ENCODE peak calls at places on chromosomes 7 and 10, in four cellular contexts. R is spleen, C is fibroblast of lung, D is left ventricle myocardium inferior. H is an unnamed sample.

GRCh38 chr10:12397147-12397896 is 48.0 kb downstream of the CAMK1D start:
- DNase-seq in R (no peak), D (no peak), C (no peak), H (no peak)

GRCh38 chr10:6912929-6913328 is 332.9 kb upstream of the PRKCQ start:
- DNase-seq in R (no peak), D (no peak), C (peak; percentile 54), H (no peak)

GRCh38 chr10:78533776-78534175 is 500.1 kb downstream of the RPS24 start:
- DNase-seq in R (no peak), D (no peak), C (no peak), H (no peak)

GRCh38 chr7:140512317-140513000 is 33.2 kb upstream of the MKRN1 start:
- DNase-seq in C (no peak), D (peak; percentile 48), R (no peak), H (peak; percentile 57)

GRCh38 chr7:158097511-158098124 is 490.0 kb downstream of the PTPRN2 start:
- DNase-seq in C (no peak), R (peak; percentile 48), D (no peak), H (no peak)

GRCh38 chr10:24255907-24256306 is 47.0 kb downstream of the KIAA1217 start:
- DNase-seq in C (no peak), R (no peak), D (peak; percentile 40), H (no peak)

GRCh38 chr7:40072268-40072667 is 62.2 kb downstream of the MPLKIP start:
- DNase-seq in R (no peak), D (no peak), C (no peak), H (no peak)

GRCh38 chr10:5297996-5298395 is 66.8 kb upstream of the UCN3 start:
- DNase-seq in R (no peak), C (no peak), D (no peak), H (no peak)

GRCh38 chr10:112775892-112776679 is 174.0 kb upstream of the TCF7L2 start:
- DNase-seq in R (no peak), D (no peak), C (no peak), H (no peak)

GRCh38 chr10:43237631-43238446 is 29.0 kb downstream of the RASGEF1A start:
- DNase-seq in D (no peak), C (no peak), R (peak; percentile 51), H (peak; percentile 34)

GRCh38 chr7:72170489-72170888 is 241.6 kb downstream of the CALN1 start:
- DNase-seq in D (no peak), R (no peak), C (no peak), H (no peak)

GRCh38 chr7:129262333-129262732 is 37.5 kb downstream of the AHCYL2 start:
- DNase-seq in R (no peak), C (peak; percentile 15), D (no peak), H (no peak)

GRCh38 chr7:84949067-84949466 is 237.8 kb downstream of the SEMA3D start:
- DNase-seq in R (no peak), D (no peak), C (peak; percentile 14), H (no peak)

GRCh38 chr7:71984348-71984747 is 427.8 kb downstream of the CALN1 start:
- DNase-seq in D (no peak), R (no peak), C (no peak), H (no peak)

GRCh38 chr10:106338486-106338885 is 826.0 kb downstream of the SORCS1 start:
- DNase-seq in C (no peak), D (no peak), R (no peak), H (no peak)

GRCh38 chr10:74705361-74705980 is 120.9 kb upstream of the KAT6B start:
- DNase-seq in C (no peak), D (no peak), R (no peak), H (no peak)

GRCh38 chr7:148706368-148706767 is 7.7 kb downstream of the CUL1 start:
- DNase-seq in R (no peak), D (no peak), C (no peak), H (no peak)

DNA sequence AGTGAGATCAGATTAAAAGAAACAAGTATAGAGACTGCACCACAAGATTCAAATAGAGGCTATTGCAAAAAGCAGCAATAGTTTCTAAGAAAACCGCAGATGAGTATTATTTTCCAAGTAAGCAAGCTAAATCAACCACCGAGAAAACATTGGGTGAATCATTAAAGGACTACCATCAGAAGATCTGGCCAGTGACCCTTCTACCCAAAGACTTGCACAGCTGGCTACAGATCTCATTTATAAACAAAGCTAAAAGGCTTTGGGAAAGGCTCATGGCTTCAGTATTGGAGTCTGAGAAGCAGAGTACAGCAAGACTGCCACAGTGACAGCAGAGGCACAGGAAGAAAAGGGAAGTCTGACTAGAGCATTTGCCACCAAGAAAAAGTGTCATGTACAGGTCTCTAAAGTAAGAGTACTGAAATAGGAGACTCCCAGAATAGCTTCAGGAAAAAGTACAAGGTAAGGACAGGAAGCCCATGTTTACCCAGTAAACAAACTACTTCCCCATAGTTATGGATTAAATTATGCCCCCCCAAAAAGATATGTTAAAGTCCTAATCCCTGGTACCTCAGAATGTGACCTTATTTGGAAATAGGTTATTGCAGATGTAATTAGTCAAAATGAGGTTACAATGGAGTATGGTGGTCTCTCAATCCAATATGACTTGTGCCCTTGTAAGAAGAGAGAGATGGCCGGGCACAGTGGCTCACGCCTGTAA is 19.0 kb downstream of the STEAP1 start:
- DNase-seq in D (no peak), R (no peak), C (peak; percentile 7), H (no peak)
- H3K27ac ChIP-seq in D (no peak overlapping the region), R (no peak overlapping the region), C (peak overlapping the region; percentile 31), H (no peak overlapping the region)

GRCh38 chr7:135811513-135811912 is 62.9 kb upstream of the FAM180A start:
- DNase-seq in R (no peak), D (no peak), C (peak; percentile 14), H (no peak)
- H3K4me1 ChIP-seq in R (no peaks in the 10 kb centered on the region), D (peaks cover 18% of the 10 kb centered on the region), C (no peaks in the 10 kb centered on the region), H (no peaks in the 10 kb centered on the region)

DNA sequence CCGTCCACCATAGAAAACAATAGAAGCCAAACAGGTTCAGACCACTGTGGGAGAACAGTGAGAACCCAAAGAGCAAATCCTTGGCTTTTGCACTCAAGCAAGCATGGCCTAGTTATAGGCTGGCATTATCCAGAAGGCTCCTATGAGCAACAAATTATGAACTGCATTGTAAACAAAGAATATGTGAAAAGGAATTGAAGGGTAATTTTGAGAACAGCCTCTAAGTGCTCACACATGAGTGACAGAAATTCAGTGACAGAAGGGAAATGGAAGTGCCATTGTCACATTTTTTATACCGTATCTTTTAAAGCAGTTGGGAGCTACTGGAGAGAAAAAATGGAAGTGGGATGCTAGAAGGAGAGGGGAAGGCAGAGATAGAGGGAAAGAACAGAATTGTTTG is 114.2 kb downstream of the MACC1 start:
- DNase-seq in R (no peak), C (no peak), D (no peak), H (no peak)
- H3K4me3 ChIP-seq in R (no peak overlapping the region), C (no peak overlapping the region), D (no peak overlapping the region), H (no peak overlapping the region)

DNA sequence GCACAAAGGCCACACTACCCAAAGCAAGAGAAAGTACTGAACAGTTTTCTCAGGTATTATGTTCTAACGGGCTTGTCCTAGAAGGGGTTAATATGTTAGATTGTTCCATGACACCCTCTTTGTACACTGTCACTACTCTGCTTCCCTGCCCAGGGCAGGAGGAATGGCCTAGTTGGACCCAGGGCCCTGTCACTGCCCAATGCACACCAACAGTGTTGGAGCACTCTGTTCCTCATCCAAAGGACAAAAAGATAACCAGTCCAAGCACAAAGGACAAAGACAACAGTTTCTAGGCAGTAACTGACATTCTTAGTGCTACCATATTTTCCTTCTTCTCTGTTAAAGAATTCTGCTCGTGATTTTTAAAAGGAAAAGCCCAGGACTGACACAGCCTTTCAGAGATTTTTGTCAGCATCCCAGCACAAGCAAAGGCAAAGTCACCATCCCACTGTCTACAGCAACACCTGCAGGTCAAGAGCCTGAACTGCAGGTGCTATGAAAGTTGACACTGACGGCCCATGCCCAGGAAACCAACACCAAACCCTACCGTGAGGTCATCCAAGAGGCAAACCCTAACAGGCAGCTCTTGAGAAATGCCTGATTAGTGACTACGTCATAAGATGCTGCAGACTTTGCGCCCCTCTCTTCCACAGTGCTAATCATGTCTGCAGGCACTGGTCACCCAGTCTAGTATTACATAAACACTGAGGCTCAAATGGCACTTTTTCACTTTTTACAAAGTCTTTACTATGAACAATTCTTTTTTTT is 13.2 kb downstream of the NUDCD3 start:
- DNase-seq in D (peak; percentile 43), C (peak; percentile 81), R (no peak), H (peak; percentile 25)
- H3K27ac ChIP-seq in D (peak overlapping the region; percentile 74), C (peak overlapping the region; percentile 39), R (no peak overlapping the region), H (no peak overlapping the region)

GRCh38 chr10:70481831-70482530 is 3.4 kb downstream of the PALD1 start:
- DNase-seq in C (peak; percentile 26), D (peak; percentile 77), R (peak; percentile 84), H (no peak)
- H3K4me1 ChIP-seq in C (no peaks in the 10 kb centered on the region), D (peaks cover 94% of the 10 kb centered on the region), R (peaks cover 74% of the 10 kb centered on the region), H (no peaks in the 10 kb centered on the region)

GRCh38 chr10:123147635-123148413 is at the start of gene HMX2:
- DNase-seq in C (no peak), R (peak; percentile 74), D (no peak), H (no peak)
- H3K4me3 ChIP-seq in C (no peak within 1 kb of the TSS), R (peak within 1 kb of the TSS; percentile 21), D (peak within 1 kb of the TSS; percentile 23), H (no peak within 1 kb of the TSS)

GRCh38 chr7:5758753-5759330 is 22.6 kb downstream of the RNF216 start:
- DNase-seq in C (no peak), D (no peak), R (no peak), H (no peak)

GRCh38 chr7:5754981-5755599 is 26.4 kb downstream of the RNF216 start:
- DNase-seq in C (no peak), R (no peak), D (no peak), H (no peak)

GRCh38 chr7:5758286-5758685 is 23.2 kb downstream of the RNF216 start:
- DNase-seq in C (no peak), R (no peak), D (no peak), H (no peak)

GRCh38 chr7:5752663-5753062 is 28.8 kb downstream of the RNF216 start:
- DNase-seq in R (no peak), C (no peak), D (no peak), H (no peak)

DNA sequence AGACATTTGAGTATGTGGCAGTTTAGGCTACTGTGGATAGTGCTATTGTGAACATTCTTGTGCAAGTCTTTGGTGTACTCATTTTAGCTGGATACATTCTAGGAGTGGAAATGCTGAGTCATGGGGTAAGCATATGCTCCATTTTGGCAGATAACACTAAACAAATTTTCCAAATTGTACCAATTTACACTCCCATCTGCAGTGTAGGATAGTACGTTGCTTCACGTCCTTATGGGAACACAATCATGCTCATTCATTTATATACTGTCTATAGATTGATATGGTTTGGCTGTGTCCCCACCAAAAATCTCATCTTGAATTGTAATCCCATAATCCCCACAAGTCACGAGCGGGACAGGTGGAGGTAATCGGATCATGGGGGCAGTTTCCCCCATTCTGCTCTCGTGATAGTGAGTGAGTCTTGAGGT is 25.7 kb downstream of the RNF216 start:
- DNase-seq in D (no peak), C (peak; percentile 82), R (no peak), H (no peak)
- H3K27ac ChIP-seq in D (no peak overlapping the region), C (no peak overlapping the region), R (no peak overlapping the region), H (no peak overlapping the region)

GRCh38 chr10:72297968-72298773 is 24.4 kb downstream of the DDIT4 start:
- DNase-seq in C (peak; percentile 99), D (peak; percentile 98), R (peak; percentile 97), H (peak; percentile 98)
- H3K4me1 ChIP-seq in C (peaks cover 11% of the 10 kb centered on the region), D (peaks cover 22% of the 10 kb centered on the region), R (peaks cover 32% of the 10 kb centered on the region), H (peaks cover 11% of the 10 kb centered on the region)

GRCh38 chr7:103989200-103989784 is at the start of gene RELN:
- DNase-seq in R (no peak), C (peak; percentile 33), D (no peak), H (no peak)
- H3K4me3 ChIP-seq in R (peak within 1 kb of the TSS; percentile 42), C (peak within 1 kb of the TSS; percentile 42), D (peak within 1 kb of the TSS; percentile 61), H (peak within 1 kb of the TSS; percentile 34)

H was measured in pancreas.